ENCODE peak calls at places on chromosome X, in eight cellular contexts. H is GM13977, Y is neural progenitor cell, O is neural crest cell, W is A549, G is choroid plexus epithelial cell, U is lower leg skin, R is progenitor cell of endocrine pancreas. M is an unnamed sample.

GRCh38 chrX:20263474-20263873 is 3.2 kb downstream of the RPS6KA3 start:
- DNase-seq in Y (no peak), H (no peak), O (no peak), G (peak), W (peak), U (no peak), R (no peak), M (no peak)

GRCh38 chrX:68895339-68896250 is 66.8 kb downstream of the EFNB1 start:
- DNase-seq in O (no peak), U (no peak), W (peak), R (no peak), H (no peak), G (peak), Y (no peak), M (no peak)

GRCh38 chrX:54550821-54551220 is 20.8 kb downstream of the GNL3L start:
- DNase-seq in U (peak), R (no peak), O (no peak), H (no peak), Y (no peak), G (no peak), W (no peak), M (no peak)

GRCh38 chrX:15310117-15310516 is 5.3 kb downstream of the ASB11 start:
- DNase-seq in H (no peak), W (peak), Y (no peak), U (no peak), R (no peak), O (no peak), G (peak), M (no peak)

GRCh38 chrX:41192880-41193279 is 107.6 kb downstream of the USP9X start:
- DNase-seq in O (no peak), G (peak), H (no peak), Y (no peak), W (no peak), R (no peak), U (no peak), M (no peak)

GRCh38 chrX:138001219-138001618 is 435.3 kb downstream of the ZIC3 start:
- DNase-seq in G (no peak), W (no peak), O (no peak), H (no peak), R (no peak), U (no peak), Y (no peak), M (no peak)

GRCh38 chrX:74521961-74522833 is 92.2 kb downstream of the RLIM start:
- DNase-seq in H (no peak), W (no peak), G (no peak), U (peak), O (no peak), Y (no peak), R (no peak), M (no peak)

GRCh38 chrX:29468911-29469494 is 746.4 kb upstream of the MAGEB2 start:
- DNase-seq in W (no peak), O (no peak), U (no peak), G (peak), H (no peak), Y (no peak), R (no peak), M (peak)

GRCh38 chrX:13996650-13997049 is 33.0 kb downstream of the GEMIN8 start:
- DNase-seq in U (no peak), G (no peak), O (no peak), Y (no peak), R (no peak), H (no peak), W (no peak), M (no peak)

GRCh38 chrX:102599950-102600579 is 750 bp downstream of the ARMCX5 start:
- DNase-seq in G (peak), U (no peak), H (no peak), Y (no peak), R (no peak), O (no peak), W (peak), M (no peak)

GRCh38 chrX:9370888-9371287 is 94.0 kb upstream of the TBL1X start:
- DNase-seq in U (no peak), G (no peak), Y (no peak), O (no peak), H (no peak), W (no peak), R (no peak), M (peak)

GRCh38 chrX:117969782-117970181 is 146.8 kb downstream of the KLHL13 start:
- DNase-seq in Y (no peak), G (no peak), U (no peak), O (no peak), W (no peak), H (no peak), R (no peak), M (no peak)

GRCh38 chrX:30589146-30589888 is 11.8 kb upstream of the TASL start:
- DNase-seq in R (no peak), G (no peak), U (no peak), H (no peak), Y (no peak), W (no peak), O (no peak), M (no peak)

GRCh38 chrX:30593435-30594200 is 16.1 kb upstream of the TASL start:
- DNase-seq in Y (no peak), R (no peak), H (no peak), W (no peak), U (no peak), O (no peak), G (no peak), M (no peak)

GRCh38 chrX:30586516-30586915 is 8.9 kb upstream of the TASL start:
- DNase-seq in O (no peak), R (no peak), Y (no peak), W (no peak), G (no peak), H (no peak), U (no peak), M (no peak)

GRCh38 chrX:30592846-30593245 is 15.3 kb upstream of the TASL start:
- DNase-seq in Y (no peak), O (no peak), R (no peak), W (no peak), H (no peak), G (no peak), U (no peak), M (no peak)

GRCh38 chrX:30590368-30590767 is 12.8 kb upstream of the TASL start:
- DNase-seq in Y (no peak), G (no peak), U (no peak), O (no peak), R (no peak), W (no peak), H (no peak), M (no peak)
- TF ChIP-seq CTCF in Y (no peak), G (no peak), U (no peak), O (no peak), R (no peak), W (no peak), H (no peak), M (no peak)

DNA sequence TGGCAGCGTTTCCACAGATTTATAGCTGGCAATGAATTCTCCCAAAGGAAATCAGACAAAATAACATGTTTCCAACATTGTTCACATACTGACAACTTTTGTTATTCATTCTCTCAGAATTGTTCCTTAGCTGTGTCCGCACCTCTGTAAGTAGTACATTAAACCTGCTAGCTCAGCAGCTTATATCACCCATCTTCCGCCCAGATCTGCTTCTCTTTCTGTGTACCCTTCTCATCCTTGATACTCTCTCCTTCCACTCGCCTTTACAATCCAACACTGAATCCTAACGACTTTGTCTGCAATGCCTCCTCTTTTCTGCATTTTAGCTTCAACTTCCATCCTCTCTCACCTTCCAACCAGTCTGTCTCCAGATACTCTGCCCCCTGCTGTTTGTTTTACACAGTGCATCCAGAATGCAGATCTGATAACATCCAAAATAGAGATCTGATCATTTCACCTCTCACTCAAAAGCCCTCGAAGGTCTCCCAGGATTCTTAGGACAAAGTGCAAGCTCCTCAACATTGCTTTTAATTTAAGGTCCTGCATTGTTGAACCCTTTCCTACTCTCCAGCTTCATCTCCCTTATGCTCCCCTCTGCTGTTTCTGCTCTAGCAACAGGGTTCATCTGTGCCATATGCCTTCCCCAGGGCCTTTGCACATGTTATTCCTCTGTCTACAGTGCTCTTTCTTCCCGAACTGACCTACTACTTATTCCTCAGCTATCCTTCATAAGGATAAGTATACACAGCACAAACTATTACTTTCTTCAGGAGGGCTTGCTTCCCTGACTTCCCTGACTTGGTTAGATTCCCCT is 67.3 kb upstream of the VBP1 start:
- DNase-seq in O (peak), H (peak), Y (peak), W (peak), G (peak), R (no peak), U (no peak), M (no peak)
- TF ChIP-seq CTCF in O (peak), H (peak), Y (peak), W (peak), G (peak), R (peak), U (no peak), M (peak)

DNA sequence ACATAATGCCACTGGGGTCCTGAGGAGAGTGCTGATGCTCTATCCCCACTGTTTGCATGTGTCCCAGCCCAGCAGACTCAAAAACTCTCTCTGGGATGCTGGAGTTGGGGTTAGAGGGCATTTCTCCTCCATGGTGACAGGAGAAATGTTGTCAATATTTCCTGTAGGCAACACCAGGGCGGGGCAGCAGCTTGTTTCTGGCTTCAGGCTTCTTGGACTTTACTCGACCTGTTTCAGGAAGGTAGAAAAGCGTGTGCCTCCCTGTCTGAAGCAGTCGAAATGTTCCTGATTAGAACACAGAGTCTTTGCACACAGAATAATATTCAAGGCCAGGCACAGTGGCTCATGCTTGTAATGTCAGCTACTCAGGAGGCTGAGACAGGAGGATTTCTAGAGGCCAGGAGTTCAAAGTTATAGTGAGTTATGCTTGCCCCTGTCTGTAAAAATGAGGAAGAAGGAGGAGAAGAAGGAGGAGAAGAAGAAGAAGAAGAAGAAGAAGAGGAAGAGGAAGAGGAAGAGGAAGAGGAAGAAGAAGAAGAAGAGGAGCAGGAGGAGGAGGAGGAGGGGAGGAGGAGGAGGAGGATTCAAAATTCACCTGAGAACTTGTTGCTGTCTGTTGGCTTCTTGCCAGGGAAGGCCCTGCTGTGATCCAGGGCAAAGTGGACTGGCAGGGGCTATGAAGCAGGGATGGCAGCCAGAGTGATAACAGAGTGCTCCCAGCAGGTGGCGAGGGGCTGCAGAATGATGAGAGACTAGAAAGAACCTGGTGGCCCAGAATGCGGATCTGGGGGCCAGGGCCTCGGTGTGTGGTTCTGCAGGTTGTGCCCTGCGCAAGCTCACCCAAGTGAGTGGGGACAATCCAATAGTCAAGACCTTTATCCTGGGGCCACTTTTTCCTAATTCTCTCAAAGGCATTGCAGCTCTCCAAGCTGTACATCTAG is 82.9 kb downstream of the RTL5 start:
- DNase-seq in O (no peak), W (peak), Y (no peak), U (peak), R (no peak), H (no peak), G (no peak), M (no peak)
- TF ChIP-seq CTCF in O (no peak), W (no peak), Y (no peak), U (no peak), R (no peak), H (peak), G (no peak), M (no peak)

DNA sequence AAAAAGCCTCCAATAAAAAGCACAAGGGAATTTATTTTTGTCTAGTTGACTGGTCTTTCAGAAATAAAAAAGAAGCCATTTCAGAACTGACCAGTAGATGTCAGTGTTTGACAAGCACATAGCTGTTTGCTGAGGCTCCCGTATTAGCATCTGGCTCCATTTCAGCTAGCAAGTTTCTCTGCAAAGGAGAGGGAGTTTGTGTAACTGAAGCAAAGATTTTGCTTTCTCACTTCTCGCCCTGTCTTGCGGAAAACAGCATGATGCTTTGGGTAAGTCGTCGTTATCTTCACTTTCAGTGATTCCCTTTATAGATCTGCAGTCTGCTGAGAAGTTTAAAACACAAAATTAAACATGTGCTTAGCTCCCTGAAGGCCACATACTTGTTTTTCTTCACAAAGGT is 85.5 kb downstream of the CT47B1 start:
- DNase-seq in U (no peak), W (peak), R (no peak), Y (peak), G (peak), H (peak), O (peak), M (peak)
- TF ChIP-seq CTCF in U (no peak), W (peak), R (peak), Y (peak), G (peak), H (peak), O (peak), M (peak)

DNA sequence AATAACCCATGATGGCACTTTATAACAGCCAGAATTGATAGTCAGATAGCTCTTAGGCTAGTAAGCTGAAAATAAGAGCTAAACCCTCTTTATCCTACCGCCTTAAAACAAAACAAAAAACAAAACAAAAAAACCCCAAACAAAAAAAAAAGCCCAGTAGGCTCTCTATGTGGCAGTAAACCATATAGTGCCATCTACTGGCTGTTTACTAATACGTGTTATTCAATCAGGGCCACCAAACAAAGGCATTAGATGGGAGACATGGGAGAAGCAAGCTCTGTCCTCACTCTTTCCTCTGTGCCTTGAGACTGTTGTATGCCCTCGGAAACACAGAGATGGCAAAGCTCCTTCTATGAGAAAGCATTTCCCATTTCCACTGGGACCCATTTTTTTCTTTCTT is 148.8 kb upstream of the MID1 start:
- DNase-seq in H (peak), Y (peak), W (peak), G (peak), U (no peak), R (no peak), O (no peak), M (no peak)
- TF ChIP-seq CTCF in H (peak), Y (peak), W (peak), G (peak), U (no peak), R (peak), O (peak), M (peak)

GRCh38 chrX:30715976-30716375 is 62.8 kb downstream of the GK start:
- DNase-seq in H (no peak), O (no peak), U (no peak), W (no peak), G (no peak), R (no peak), Y (no peak), M (no peak)

GRCh38 chrX:30712214-30712613 is 59.0 kb downstream of the GK start:
- DNase-seq in G (no peak), H (no peak), R (no peak), O (no peak), Y (no peak), U (no peak), W (no peak), M (no peak)

GRCh38 chrX:30714138-30714537 is 60.9 kb downstream of the GK start:
- DNase-seq in W (no peak), G (no peak), U (no peak), R (no peak), H (no peak), Y (no peak), O (no peak), M (no peak)

DNA sequence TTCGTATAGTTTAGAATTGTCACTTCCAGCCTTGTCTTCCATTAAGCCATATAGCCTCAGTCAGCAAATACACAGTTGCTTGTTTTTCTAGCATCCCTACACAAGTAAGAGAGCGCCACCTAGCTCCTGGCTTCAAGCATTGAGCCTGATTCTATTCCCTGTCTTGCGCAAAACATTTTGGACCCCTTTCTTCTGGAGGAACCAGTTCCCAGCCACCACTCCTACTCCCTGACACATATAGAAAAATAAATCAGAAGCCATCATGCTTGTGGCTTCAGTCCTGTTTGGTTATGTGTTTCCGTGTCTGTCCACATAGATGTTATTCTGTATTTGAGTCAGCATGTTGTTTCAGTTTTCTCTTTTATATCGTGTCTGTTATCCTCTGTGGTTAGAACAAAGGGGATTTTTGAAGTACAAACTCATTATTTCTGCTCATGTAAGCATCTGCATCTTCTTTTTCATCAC is 59.9 kb downstream of the GK start:
- DNase-seq in Y (peak), G (peak), O (peak), H (peak), W (peak), R (peak), U (no peak), M (peak)
- TF ChIP-seq CTCF in Y (peak), G (peak), O (peak), H (peak), W (peak), R (peak), U (no peak), M (peak)

GRCh38 chrX:46380148-46380752 is 165.0 kb downstream of the ZNF674 start:
- DNase-seq in O (no peak), H (no peak), W (no peak), G (peak), Y (no peak), U (no peak), R (no peak), M (no peak)

GRCh38 chrX:46381630-46382029 is 163.6 kb downstream of the ZNF674 start:
- DNase-seq in G (peak), W (peak), R (no peak), Y (peak), U (no peak), H (peak), O (peak), M (no peak)

GRCh38 chrX:46375831-46376230 is 169.4 kb downstream of the ZNF674 start:
- DNase-seq in W (peak), G (no peak), Y (no peak), H (no peak), R (no peak), O (no peak), U (no peak), M (no peak)

GRCh38 chrX:46374371-46374770 is 170.8 kb downstream of the ZNF674 start:
- DNase-seq in O (no peak), W (no peak), H (no peak), R (no peak), U (no peak), Y (no peak), G (no peak), M (no peak)

DNA sequence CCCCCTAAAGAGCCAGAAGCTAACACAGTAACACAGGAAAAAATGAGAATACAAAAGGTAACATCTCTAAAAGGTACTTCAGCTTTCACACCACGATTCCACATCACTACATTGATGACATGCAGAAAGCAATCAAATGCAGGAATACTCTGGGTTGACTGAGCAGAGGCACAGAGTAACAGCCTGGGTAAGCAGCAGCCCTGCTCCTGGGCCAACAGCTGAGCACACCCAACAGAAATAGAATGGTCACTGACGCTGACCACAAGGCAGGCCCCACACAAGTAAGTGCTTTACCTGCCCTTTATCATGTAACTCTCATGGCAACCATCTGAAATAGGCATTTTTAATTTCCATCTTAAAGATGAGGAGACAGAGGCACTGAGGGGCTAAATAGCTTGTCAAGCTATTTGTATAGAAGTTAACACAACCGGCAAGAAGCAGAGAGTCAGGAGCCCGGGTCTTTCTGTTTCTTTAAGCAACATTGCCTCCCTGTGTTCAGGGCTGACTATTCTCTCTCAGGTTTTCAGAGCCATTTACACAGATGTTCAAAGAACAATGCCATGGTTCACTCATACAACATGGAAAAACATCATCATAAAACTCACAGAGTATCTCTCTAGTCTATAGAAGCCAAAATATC is 168.9 kb downstream of the ZNF674 start:
- DNase-seq in U (no peak), O (no peak), R (no peak), W (peak), G (peak), Y (peak), H (peak), M (peak)
- TF ChIP-seq CTCF in U (no peak), O (peak), R (peak), W (peak), G (peak), Y (peak), H (peak), M (peak)